ENCODE peak calls at places on chromosome 19, in nine cellular contexts. F is activated B cell treated with CpG ODN at 0.5 μM for 24 hours; R is lower leg skin; L is mucosa of descending colon; Z is IMR-90; C is activated CD8-positive, alpha-beta T cell treated with anti-CD3 and anti-CD28 coated beads for 36 hours; D is astrocyte of the spinal cord; P is cardiac fibroblast; N is colonic mucosa. J is an unnamed sample.

GRCh38 chr19:13557756-13558398 is 51.6 kb upstream of the CACNA1A start:
- DNase-seq in Z (no peak), N (peak), L (no peak), D (no peak), P (no peak), F (no peak), C (peak), R (no peak), J (no peak)

GRCh38 chr19:48393559-48394330 is at the start of gene GRIN2D:
- DNase-seq in F (peak), D (peak), Z (peak), N (no peak), C (peak), P (peak), L (peak), R (no peak), J (peak)

GRCh38 chr19:49566302-49566701 is 14.1 kb downstream of the NOSIP start:
- DNase-seq in N (no peak), R (no peak), D (no peak), P (no peak), Z (no peak), L (no peak), F (no peak), C (no peak), J (no peak)

GRCh38 chr19:8571006-8571411 is 6.2 kb downstream of the MYO1F start:
- DNase-seq in F (no peak), L (peak), D (peak), R (no peak), N (peak), C (peak), P (peak), Z (peak), J (peak)

GRCh38 chr19:10104130-10104513 is 1.6 kb upstream of the ANGPTL6 start:
- DNase-seq in F (no peak), C (no peak), R (no peak), P (no peak), Z (no peak), L (no peak), N (no peak), D (no peak), J (no peak)

GRCh38 chr19:49592486-49593232 is 1.7 kb downstream of the PRR12 start:
- DNase-seq in D (no peak), C (peak), L (peak), P (no peak), Z (no peak), R (no peak), N (peak), F (no peak), J (no peak)

GRCh38 chr19:32037998-32038732 is 307.2 kb upstream of the ZNF507 start:
- DNase-seq in D (no peak), N (no peak), Z (no peak), P (no peak), L (no peak), F (no peak), C (no peak), R (no peak), J (no peak)

GRCh38 chr19:49869009-49869483 is 1.7 kb upstream of the PNKP start:
- DNase-seq in Z (no peak), D (no peak), R (no peak), C (no peak), F (peak), N (no peak), P (no peak), L (no peak), J (no peak)

GRCh38 chr19:4983346-4984105 is 14.6 kb downstream of the KDM4B start:
- DNase-seq in N (no peak), L (no peak), P (no peak), F (no peak), Z (no peak), C (no peak), D (no peak), R (no peak), J (no peak)

GRCh38 chr19:55014714-55015113 is 23.4 kb downstream of the GP6 start:
- DNase-seq in C (peak), P (no peak), L (no peak), D (no peak), R (no peak), F (no peak), N (no peak), Z (no peak), J (no peak)

GRCh38 chr19:41929536-41930071 is 1.4 kb upstream of the ERFL start:
- DNase-seq in Z (no peak), P (no peak), N (no peak), R (no peak), L (peak), F (no peak), D (no peak), C (no peak), J (no peak)

GRCh38 chr19:40719414-40719894 is 2.5 kb downstream of the ITPKC start:
- DNase-seq in L (no peak), Z (no peak), C (no peak), N (no peak), R (no peak), F (no peak), D (no peak), P (no peak), J (no peak)

GRCh38 chr19:8196271-8196908 is 12.8 kb upstream of the CERS4 start:
- DNase-seq in P (no peak), D (no peak), C (no peak), R (no peak), F (peak), Z (no peak), L (no peak), N (no peak), J (no peak)

GRCh38 chr19:2096543-2097329 is at the start of gene IZUMO4:
- DNase-seq in D (peak), L (peak), P (peak), Z (peak), F (peak), N (peak), R (peak), C (peak), J (peak)

GRCh38 chr19:16326401-16327130 is 1.9 kb downstream of the KLF2 start:
- DNase-seq in F (peak), Z (no peak), R (peak), D (no peak), P (peak), N (no peak), L (peak), C (no peak), J (peak)

GRCh38 chr19:4676955-4677731 is 7.0 kb upstream of the MYDGF start:
- DNase-seq in Z (peak), P (peak), F (no peak), D (peak), L (no peak), C (peak), N (peak), R (no peak), J (peak)

GRCh38 chr19:15843186-15843585 is 27.7 kb upstream of the OR10H1 start:
- DNase-seq in R (no peak), D (no peak), N (no peak), F (no peak), C (no peak), Z (no peak), L (no peak), P (no peak), J (no peak)

GRCh38 chr19:31430381-31430780 is 81.1 kb upstream of the TSHZ3 start:
- DNase-seq in P (no peak), D (no peak), N (no peak), Z (no peak), C (no peak), R (no peak), F (no peak), L (no peak), J (no peak)

GRCh38 chr19:15532779-15533521 is 24.6 kb downstream of the CYP4F22 start:
- DNase-seq in F (no peak), D (no peak), P (no peak), Z (no peak), C (peak), R (no peak), L (no peak), N (no peak), J (peak)

GRCh38 chr19:46603195-46603637 is 2.1 kb downstream of the CALM3 start:
- DNase-seq in L (peak), N (peak), R (peak), Z (no peak), P (no peak), F (no peak), D (no peak), C (no peak), J (no peak)

GRCh38 chr19:40089462-40089861 is 1.3 kb downstream of the ZNF780A start:
- DNase-seq in D (peak), C (no peak), F (no peak), N (no peak), P (peak), L (no peak), Z (peak), R (no peak), J (peak)

GRCh38 chr19:41700381-41701195 is 7.8 kb upstream of the CEACAM5 start:
- DNase-seq in L (no peak), N (peak), Z (no peak), D (no peak), P (no peak), C (no peak), F (peak), R (peak), J (no peak)

GRCh38 chr19:8020681-8021080 is 15.2 kb upstream of the ELAVL1 start:
- DNase-seq in D (no peak), R (no peak), P (no peak), C (no peak), N (no peak), Z (no peak), L (no peak), F (no peak), J (no peak)

GRCh38 chr19:33290956-33291622 is 11.2 kb downstream of the CEBPA start:
- DNase-seq in F (no peak), R (no peak), L (peak), P (no peak), N (peak), D (no peak), Z (no peak), C (no peak), J (no peak)

GRCh38 chr19:13195678-13196077 is 45.5 kb downstream of the IER2 start:
- DNase-seq in N (peak), P (no peak), F (peak), D (no peak), R (no peak), Z (no peak), L (peak), C (peak), J (no peak)

GRCh38 chr19:48470856-48471255 is 1.7 kb downstream of the CYTH2 start:
- DNase-seq in L (no peak), R (no peak), D (no peak), F (no peak), N (no peak), P (no peak), C (no peak), Z (no peak), J (no peak)

GRCh38 chr19:54648129-54648528 is 14.7 kb upstream of the LILRB4 start:
- DNase-seq in Z (no peak), D (no peak), R (peak), P (no peak), F (no peak), N (no peak), C (no peak), L (no peak), J (no peak)

GRCh38 chr19:33283578-33283977 is 18.8 kb downstream of the CEBPA start:
- DNase-seq in R (no peak), P (no peak), Z (no peak), F (no peak), C (no peak), L (no peak), N (no peak), D (no peak), J (no peak)

GRCh38 chr19:3404324-3405260 is 38.2 kb downstream of the NFIC start:
- DNase-seq in Z (peak), L (peak), R (peak), C (no peak), P (peak), D (peak), F (no peak), N (peak), J (peak)

GRCh38 chr19:7507884-7508283 is 8.0 kb upstream of the ZNF358 start:
- DNase-seq in D (peak), R (no peak), F (no peak), C (peak), L (peak), N (peak), Z (peak), P (peak), J (peak)

GRCh38 chr19:55253842-55254624 is 4.8 kb downstream of the PPP6R1 start:
- DNase-seq in D (no peak), L (peak), R (no peak), C (peak), Z (no peak), F (peak), N (no peak), P (no peak), J (no peak)

GRCh38 chr19:4343056-4343844 is at the start of gene MPND:
- DNase-seq in N (peak), Z (peak), C (peak), F (peak), D (peak), L (peak), P (peak), R (peak), J (peak)

GRCh38 chr19:48914181-48914580 is 14.1 kb downstream of the NUCB1 start:
- DNase-seq in Z (no peak), F (no peak), L (no peak), N (no peak), D (no peak), R (no peak), C (no peak), P (no peak), J (no peak)

GRCh38 chr19:1859319-1859718 is 4.1 kb downstream of the KLF16 start:
- DNase-seq in F (no peak), L (peak), Z (no peak), P (no peak), N (no peak), D (no peak), C (no peak), R (no peak), J (no peak)

GRCh38 chr19:45809643-45810159 is 5.4 kb downstream of the RSPH6A start:
- DNase-seq in P (peak), R (no peak), D (peak), L (no peak), Z (peak), N (no peak), C (no peak), F (no peak), J (peak)

GRCh38 chr19:3804429-3804828 is 18.2 kb upstream of the MATK start:
- DNase-seq in C (no peak), N (no peak), F (no peak), D (no peak), L (no peak), Z (no peak), P (no peak), R (no peak), J (no peak)

DNA sequence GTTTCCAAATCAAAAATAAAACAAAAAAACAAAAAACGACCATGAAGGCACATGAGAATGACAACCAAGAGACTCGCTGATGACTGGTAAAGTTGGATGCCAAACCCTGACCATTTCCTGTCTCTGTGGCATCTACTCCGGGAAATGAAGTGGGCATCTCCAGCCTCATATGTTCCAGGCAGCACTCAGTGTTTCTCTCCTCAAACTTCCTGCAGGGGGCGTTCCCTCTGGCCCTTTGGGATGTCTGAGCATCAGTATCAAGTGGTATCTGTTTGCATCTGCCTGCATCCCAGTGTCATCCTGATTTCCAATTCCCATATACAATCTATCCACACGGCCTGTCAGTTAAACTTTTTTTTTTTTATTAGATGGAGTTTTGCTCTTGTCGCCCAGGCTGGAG is 9.8 kb upstream of the SIGLEC12 start:
- DNase-seq in F (no peak), Z (no peak), C (peak), N (no peak), P (peak), D (no peak), R (no peak), L (no peak), J (no peak)
- TF ChIP-seq CTCF in F (no peak), Z (no peak), C (peak), N (no peak), P (peak), D (no peak), R (no peak), L (no peak), J (peak)

DNA sequence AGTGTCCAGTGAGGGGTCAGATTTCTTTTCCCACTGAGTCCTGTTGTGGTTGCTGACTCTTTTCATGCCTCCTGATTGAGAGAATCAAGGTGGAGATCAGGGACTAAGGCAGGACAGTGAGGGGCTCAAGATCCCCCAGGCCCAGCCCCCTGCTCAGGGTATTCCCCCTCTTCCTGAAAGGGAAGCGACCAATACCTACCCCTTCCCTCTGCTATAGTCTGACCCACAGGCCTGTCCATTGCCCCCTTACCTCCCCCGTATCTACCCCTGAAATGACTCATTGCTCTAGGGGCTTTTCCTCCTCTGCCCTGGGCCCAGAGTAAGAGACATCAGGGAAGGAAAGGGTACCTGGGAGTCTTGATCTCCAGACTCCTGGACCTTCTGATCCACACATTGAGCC is 1320.5 kb downstream of the UQCRFS1 start:
- DNase-seq in C (no peak), N (no peak), Z (no peak), R (peak), D (no peak), L (no peak), P (no peak), F (no peak), J (no peak)
- TF ChIP-seq CTCF in C (no peak), N (no peak), Z (no peak), R (no peak), D (no peak), L (no peak), P (no peak), F (no peak), J (no peak)

DNA sequence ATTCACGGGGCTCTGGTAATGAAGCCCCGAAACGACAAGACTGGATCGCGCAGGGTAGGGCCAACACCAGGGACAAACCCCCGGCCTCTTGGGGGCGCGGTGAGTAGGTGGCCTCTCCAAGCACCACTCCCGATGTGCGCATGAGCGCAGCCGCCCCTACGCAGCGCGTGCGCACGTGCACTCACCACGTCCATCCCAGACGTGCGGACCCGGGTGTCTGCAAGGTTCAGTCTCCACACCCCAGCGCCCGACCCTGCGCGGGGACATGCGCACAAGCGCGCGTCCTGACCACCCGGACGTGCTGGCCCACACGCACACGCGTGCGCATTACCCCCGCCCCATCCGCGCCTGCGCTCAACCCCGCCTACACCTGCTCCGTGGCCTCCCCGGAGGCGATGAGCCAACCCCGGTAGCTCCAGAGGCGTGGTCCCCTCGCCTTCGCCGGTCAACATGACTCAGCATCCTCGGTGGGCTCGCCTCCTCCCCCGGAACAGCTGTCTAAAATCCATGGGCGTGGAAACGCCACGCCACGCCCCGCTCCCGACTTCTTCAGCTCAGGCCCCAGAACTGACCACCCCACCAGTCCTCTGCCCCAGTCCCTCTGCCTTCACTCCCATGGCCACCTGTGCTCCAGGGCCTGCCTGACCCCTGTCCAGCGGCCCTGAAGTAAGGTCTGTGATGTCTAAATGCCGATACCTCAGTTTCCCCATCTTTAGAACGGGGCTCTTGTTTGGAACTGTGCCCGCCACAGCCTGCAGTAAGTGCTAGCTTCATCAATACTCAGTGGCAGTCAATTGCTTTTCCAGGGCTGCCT is 5.6 kb upstream of the GPI start:
- DNase-seq in C (peak), D (peak), R (peak), N (peak), Z (peak), P (peak), L (peak), F (peak), J (peak)
- TF ChIP-seq CTCF in C (peak), D (peak), R (no peak), N (peak), Z (peak), P (peak), L (peak), F (no peak), J (peak)

GRCh38 chr19:29887498-29887897 is 54.5 kb upstream of the URI1 start:
- DNase-seq in L (no peak), C (no peak), R (peak), Z (peak), F (no peak), P (peak), D (no peak), N (no peak), J (peak)
- TF ChIP-seq CTCF in L (no peak), C (no peak), R (no peak), Z (no peak), F (no peak), P (no peak), D (no peak), N (no peak), J (no peak)